ENCODE peak calls at places on chromosome 6, in four cellular contexts. I is K562, K is HepG2, J is GM12878. O is an unnamed sample.

GRCh38 chr6:43742931-43743632 is 26.9 kb upstream of the VEGFA start:
- DNase-seq in I (no peak), K (no peak), J (no peak), O (no peak)

GRCh38 chr6:170087946-170088348 is 202.9 kb downstream of the DLL1 start:
- DNase-seq in I (no peak), K (no peak), J (peak; percentile 23), O (peak; percentile 9)

GRCh38 chr6:71476371-71476770 is 187.8 kb downstream of the OGFRL1 start:
- DNase-seq in I (no peak), K (no peak), J (no peak), O (no peak)

GRCh38 chr6:118844915-118845314 is 49.0 kb upstream of the ASF1A start:
- DNase-seq in I (no peak), K (no peak), J (peak; percentile 20), O (no peak)

GRCh38 chr6:5025911-5026819 is 22.3 kb upstream of the RPP40 start:
- DNase-seq in I (peak; percentile 55), K (peak; percentile 35), J (no peak), O (peak; percentile 67)

GRCh38 chr6:141326426-141326825 is 806.3 kb upstream of the GJE1 start:
- DNase-seq in I (peak; percentile 2), K (peak; percentile 62), J (no peak), O (no peak)

GRCh38 chr6:12957321-12958051 is 240.9 kb downstream of the PHACTR1 start:
- DNase-seq in I (no peak), K (no peak), J (no peak), O (peak; percentile 21)

GRCh38 chr6:41636803-41637178 is 1.5 kb upstream of the MDFI start:
- DNase-seq in I (no peak), K (no peak), J (no peak), O (peak; percentile 69)

GRCh38 chr6:157596461-157596860 is 215.5 kb downstream of the ZDHHC14 start:
- DNase-seq in I (no peak), K (no peak), J (no peak), O (no peak)

GRCh38 chr6:157596886-157597285 is 215.9 kb downstream of the ZDHHC14 start:
- DNase-seq in I (no peak), K (no peak), J (no peak), O (no peak)

GRCh38 chr6:157595768-157596167 is 214.8 kb downstream of the ZDHHC14 start:
- DNase-seq in I (no peak), K (no peak), J (no peak), O (no peak)

GRCh38 chr6:157599191-157599590 is 218.2 kb downstream of the ZDHHC14 start:
- DNase-seq in I (no peak), K (no peak), J (no peak), O (no peak)

GRCh38 chr6:157597461-157598312 is 216.7 kb downstream of the ZDHHC14 start:
- DNase-seq in I (peak; percentile 63), K (peak; percentile 56), J (no peak), O (peak; percentile 59)
- TF ChIP-seq ETV6 in I (no peak), K (no peak), J (no peak), O (no peak)

GRCh38 chr6:30171677-30172471 is 8.5 kb downstream of the TRIM15 start:
- DNase-seq in I (peak; percentile 24), K (no peak), J (no peak), O (peak; percentile 74)

GRCh38 chr6:30164714-30165113 is 1.4 kb downstream of the TRIM15 start:
- DNase-seq in I (no peak), K (no peak), J (no peak), O (no peak)

GRCh38 chr6:30167101-30167500 is 3.8 kb downstream of the TRIM15 start:
- DNase-seq in I (no peak), K (no peak), J (no peak), O (no peak)

GRCh38 chr6:30175765-30176164 is 12.4 kb downstream of the TRIM15 start:
- DNase-seq in I (no peak), K (no peak), J (no peak), O (no peak)

GRCh38 chr6:30169658-30170614 is 6.6 kb downstream of the TRIM15 start:
- DNase-seq in I (peak; percentile 59), K (peak; percentile 68), J (peak; percentile 20), O (no peak)
- TF ChIP-seq ETV6 in I (no peak), K (no peak), J (no peak), O (no peak)

GRCh38 chr6:134774244-134774643 is 175.7 kb downstream of the ALDH8A1 start:
- DNase-seq in I (no peak), K (no peak), J (no peak), O (no peak)
- TF ChIP-seq ETV6 in I (no peak), K (no peak), J (no peak), O (no peak)

GRCh38 chr6:23775127-23775526 is 350.9 kb upstream of the NRSN1 start:
- DNase-seq in I (no peak), K (no peak), J (no peak), O (no peak)
- TF ChIP-seq ETV6 in I (no peak), K (no peak), J (no peak), O (no peak)

DNA sequence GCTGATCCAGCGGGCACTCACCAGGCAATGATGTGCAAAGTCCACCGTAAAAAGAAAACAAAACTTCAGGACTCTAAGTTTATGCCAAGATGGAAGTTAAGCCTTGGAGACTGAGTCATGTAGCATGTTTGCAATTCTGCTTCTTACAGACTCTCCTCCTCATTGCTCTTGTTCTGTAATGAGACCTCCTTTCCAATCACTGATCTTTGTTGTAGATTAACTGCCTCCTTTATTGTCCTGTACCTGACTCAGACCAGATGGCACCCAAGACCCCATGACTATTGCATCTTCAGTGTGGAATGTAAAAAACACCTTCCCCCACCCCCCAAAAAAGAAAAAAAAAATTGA is 11.2 kb downstream of the NEU1 start:
- DNase-seq in I (no peak), K (no peak), J (no peak), O (no peak)
- TF ChIP-seq ETV6 in I (no peak), K (no peak), J (no peak), O (no peak)

O was measured in WTC11.